ENCODE peak calls at places on chromosomes 12 and 14, in five cellular contexts. R is cardiac fibroblast, J is IMR-90, Y is neural crest cell, L is activated B cell treated with CpG ODN at 0.5 μM for 24 hours. O is an unnamed sample.
A peak's percentile ranks its signal among the peaks of the same experiment; 100 is the strongest.

GRCh38 chr12:62537544-62537943 is 70.9 kb downstream of the MON2 start:
- DNase-seq in R (peak; percentile 97), J (peak; percentile 78), Y (no peak), L (no peak), O (peak; percentile 34)

GRCh38 chr12:132106921-132107320 is 37.2 kb downstream of the DDX51 start:
- DNase-seq in R (no peak), J (peak; percentile 59), Y (no peak), L (no peak), O (no peak)

GRCh38 chr14:91732439-91732838 is 553 bp upstream of the CATSPERB start:
- DNase-seq in R (no peak), J (no peak), Y (no peak), L (no peak), O (no peak)

GRCh38 chr12:123104809-123105208 is 46.1 kb downstream of the PITPNM2 start:
- DNase-seq in R (no peak), J (no peak), Y (no peak), L (no peak), O (no peak)

GRCh38 chr12:57521475-57522018 is 1.1 kb upstream of the MBD6 start:
- DNase-seq in R (peak; percentile 55), J (peak; percentile 61), Y (peak; percentile 28), L (peak; percentile 31), O (peak; percentile 64)

GRCh38 chr12:76030378-76031080 is 1.0 kb downstream of the PHLDA1 start:
- DNase-seq in R (peak; percentile 72), J (peak; percentile 52), Y (peak; percentile 34), L (peak; percentile 37), O (peak; percentile 45)

GRCh38 chr12:80154261-80154660 is 54.9 kb downstream of the OTOGL start:
- DNase-seq in R (no peak), J (peak; percentile 66), Y (no peak), L (no peak), O (peak; percentile 46)

GRCh38 chr14:34283590-34283989 is 178.4 kb downstream of the SPTSSA start:
- DNase-seq in R (no peak), J (no peak), Y (no peak), L (no peak), O (no peak)

GRCh38 chr12:92908108-92908507 is 21.0 kb downstream of the EEA1 start:
- DNase-seq in R (no peak), J (no peak), Y (no peak), L (no peak), O (no peak)

GRCh38 chr14:33184587-33184986 is 245.9 kb downstream of the NPAS3 start:
- DNase-seq in R (peak; percentile 38), J (no peak), Y (no peak), L (no peak), O (no peak)

GRCh38 chr12:78580296-78580695 is 284.3 kb upstream of the SYT1 start:
- DNase-seq in R (no peak), J (no peak), Y (no peak), L (no peak), O (no peak)

GRCh38 chr12:81644503-81644902 is 114.6 kb downstream of the PPFIA2 start:
- DNase-seq in R (peak; percentile 66), J (peak; percentile 36), Y (no peak), L (no peak), O (peak; percentile 16)

GRCh38 chr12:1834186-1834925 is 14.0 kb downstream of the LRTM2 start:
- DNase-seq in R (no peak), J (no peak), Y (no peak), L (no peak), O (no peak)

GRCh38 chr12:125340791-125341190 is 275.6 kb downstream of the AACS start:
- DNase-seq in R (peak; percentile 48), J (peak; percentile 52), Y (no peak), L (no peak), O (peak; percentile 8)

GRCh38 chr12:56029666-56030293 is 8.9 kb downstream of the IKZF4 start:
- DNase-seq in R (peak; percentile 84), J (peak; percentile 67), Y (peak; percentile 45), L (no peak), O (peak; percentile 78)

GRCh38 chr12:75260316-75260715 is 50.7 kb upstream of the KCNC2 start:
- DNase-seq in R (no peak), J (no peak), Y (no peak), L (no peak), O (no peak)

GRCh38 chr12:69061574-69061973 is 128.6 kb upstream of the CPM start:
- DNase-seq in R (no peak), J (no peak), Y (no peak), L (no peak), O (no peak)

GRCh38 chr12:3743803-3744202 is 9.1 kb downstream of the CRACR2A start:
- DNase-seq in R (peak; percentile 33), J (no peak), Y (no peak), L (no peak), O (no peak)

GRCh38 chr12:7712841-7713442 is 1.7 kb downstream of the DPPA3 start:
- DNase-seq in R (no peak), J (no peak), Y (no peak), L (no peak), O (no peak)

GRCh38 chr14:93042968-93043940 is 72.5 kb downstream of the ITPK1 start:
- DNase-seq in R (peak; percentile 90), J (peak; percentile 63), Y (no peak), L (no peak), O (peak; percentile 96)

GRCh38 chr12:12722351-12723146 is 5.4 kb downstream of the CDKN1B start:
- DNase-seq in R (peak; percentile 26), J (peak; percentile 53), Y (no peak), L (no peak), O (no peak)

GRCh38 chr12:114636723-114637480 is 47.1 kb downstream of the TBX3 start:
- DNase-seq in R (peak; percentile 25), J (peak; percentile 19), Y (peak; percentile 22), L (no peak), O (peak; percentile 18)

GRCh38 chr12:70948236-70948975 is 27.9 kb upstream of the PTPRR start:
- DNase-seq in R (no peak), J (no peak), Y (no peak), L (no peak), O (no peak)

GRCh38 chr14:49942090-49942489 is 49.2 kb downstream of the ARF6 start:
- DNase-seq in R (peak; percentile 22), J (no peak), Y (no peak), L (no peak), O (no peak)

GRCh38 chr14:72982146-72982708 is 44.7 kb downstream of the ZFYVE1 start:
- DNase-seq in R (no peak), J (no peak), Y (no peak), L (no peak), O (no peak)

GRCh38 chr14:76514599-76514998 is 138.7 kb downstream of the ESRRB start:
- DNase-seq in R (peak; percentile 5), J (peak; percentile 2), Y (no peak), L (no peak), O (peak; percentile 26)

GRCh38 chr14:104224516-104225281 is 86.3 kb downstream of the KIF26A start:
- DNase-seq in R (no peak), J (no peak), Y (peak; percentile 49), L (no peak), O (no peak)

GRCh38 chr12:25960176-25960575 is 1.7 kb downstream of the RASSF8 start:
- DNase-seq in R (peak; percentile 70), J (peak; percentile 28), Y (no peak), L (no peak), O (peak; percentile 15)

GRCh38 chr12:112013601-112014402 is 576 bp downstream of the ERP29 start:
- DNase-seq in R (peak; percentile 78), J (peak; percentile 82), Y (peak; percentile 29), L (peak; percentile 49), O (peak; percentile 73)
- TF ChIP-seq CTCF in R (no peak), J (no peak), Y (peak; percentile 37), L (no peak), O (peak; percentile 1)

GRCh38 chr12:109771746-109772621 is 58.4 kb downstream of the FAM222A start:
- DNase-seq in R (no peak), J (no peak), Y (no peak), L (peak; percentile 6), O (no peak)
- TF ChIP-seq CTCF in R (no peak), J (no peak), Y (peak; percentile 22), L (no peak), O (no peak)

GRCh38 chr14:39469094-39469710 is 37.0 kb upstream of the FBXO33 start:
- DNase-seq in R (peak; percentile 13), J (no peak), Y (peak; percentile 51), L (peak; percentile 19), O (peak; percentile 19)
- TF ChIP-seq CTCF in R (peak; percentile 21), J (peak; percentile 27), Y (peak; percentile 37), L (no peak), O (no peak)

DNA sequence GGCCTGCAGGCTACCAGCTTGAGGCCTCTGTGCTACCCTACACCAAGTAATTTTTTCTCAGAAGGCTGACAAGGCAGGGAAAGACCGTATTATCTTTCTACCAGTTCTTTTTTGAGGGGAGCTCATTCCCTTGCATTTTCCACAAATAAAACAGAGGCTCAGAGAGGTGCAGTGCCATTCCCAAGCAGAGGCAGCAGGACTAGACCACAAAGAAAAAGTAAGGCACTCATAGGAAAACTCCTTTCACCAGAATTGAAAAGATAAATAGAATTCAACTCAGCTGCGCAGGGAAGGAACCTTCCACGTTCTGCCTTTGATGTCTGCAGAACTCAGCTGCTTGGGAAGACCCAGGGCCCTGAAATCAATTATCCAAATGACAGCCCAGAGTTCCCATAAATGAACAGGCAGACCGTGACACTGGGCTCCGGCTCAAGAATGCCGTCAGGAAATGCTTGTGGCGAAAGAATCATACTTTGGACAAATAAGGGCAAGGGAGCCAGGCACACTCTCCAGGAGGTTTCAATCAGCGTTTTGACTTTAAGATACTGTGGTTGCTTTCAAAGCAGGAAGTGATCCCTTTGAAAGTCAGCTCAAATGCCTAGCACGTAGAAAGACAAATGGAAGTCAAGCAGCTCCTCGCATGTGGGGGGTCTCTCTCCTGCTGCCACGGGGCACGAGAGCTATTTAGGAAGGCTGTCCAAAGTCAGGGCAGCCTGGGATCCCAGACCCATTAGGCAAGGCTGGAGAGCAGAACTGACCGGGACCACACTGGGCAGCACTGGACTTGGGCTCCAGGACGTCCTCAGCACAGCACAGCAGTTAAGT is 14.0 kb downstream of the KCTD10 start:
- DNase-seq in R (peak; percentile 98), J (peak; percentile 98), Y (peak; percentile 21), L (no peak), O (peak; percentile 75)
- TF ChIP-seq CTCF in R (peak; percentile 6), J (no peak), Y (no peak), L (no peak), O (no peak)

DNA sequence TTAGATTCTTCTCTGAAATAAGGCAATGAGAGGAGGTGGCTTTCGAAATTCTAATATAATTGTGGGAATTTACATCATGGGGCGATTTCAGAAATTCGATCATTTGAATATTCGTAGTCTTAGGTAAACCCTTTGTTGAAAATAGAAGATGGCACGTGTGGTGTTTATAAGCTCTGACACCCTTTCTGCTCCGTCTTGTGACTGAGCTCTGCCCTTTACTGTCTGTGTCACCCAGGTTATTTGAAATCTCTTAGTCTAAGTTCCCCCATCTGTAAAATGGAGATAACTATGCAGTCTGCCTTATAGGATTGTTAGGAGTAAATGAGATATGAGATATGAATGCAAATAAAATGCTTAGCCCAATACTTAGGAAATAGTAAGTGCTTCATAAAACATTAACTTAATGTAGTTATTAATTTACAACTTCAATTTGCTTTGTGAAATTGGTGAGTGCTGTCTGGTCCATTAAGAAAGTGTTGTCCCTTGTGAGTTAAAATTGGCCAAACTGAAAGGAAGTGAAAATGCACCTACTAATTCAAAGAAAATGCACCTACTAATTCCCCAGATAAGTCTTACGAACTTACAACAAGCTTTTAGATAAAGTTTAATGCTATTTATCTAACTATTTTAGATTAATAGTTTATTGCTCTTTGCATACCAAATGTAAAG is 1.6 kb downstream of the BMAL2 start:
- DNase-seq in R (no peak), J (no peak), Y (no peak), L (no peak), O (no peak)
- TF ChIP-seq CTCF in R (no peak), J (no peak), Y (no peak), L (no peak), O (no peak)

O was measured in Calu3.